ENCODE peak calls at places on chromosome 20, in five cellular contexts. Z is AG08395, X is esophagus squamous epithelium, D is hippocampal formation, Q is GM04503. W is an unnamed sample.
A peak's percentile ranks its signal among the peaks of the same experiment; 100 is the strongest.

GRCh38 chr20:63751471-63752271 is 12.1 kb downstream of the SLC2A4RG start:
- DNase-seq in D (no peak), X (no peak), Q (no peak), Z (no peak), W (no peak)

GRCh38 chr20:10427060-10427692 is 6.8 kb downstream of the MKKS start:
- DNase-seq in Q (no peak), Z (peak; percentile 61), X (no peak), D (peak; percentile 10), W (no peak)

GRCh38 chr20:37396520-37397075 is 50.7 kb downstream of the SRC start:
- DNase-seq in X (no peak), D (no peak), Z (no peak), Q (no peak), W (no peak)

GRCh38 chr20:32534661-32535240 is 50.4 kb downstream of the NOL4L start:
- DNase-seq in X (no peak), Q (no peak), D (no peak), Z (no peak), W (no peak)

GRCh38 chr20:8432435-8433148 is 300.5 kb downstream of the PLCB1 start:
- DNase-seq in X (no peak), D (no peak), Q (no peak), Z (no peak), W (no peak)

GRCh38 chr20:7459123-7459522 is 481.1 kb downstream of the HAO1 start:
- DNase-seq in Q (no peak), Z (peak; percentile 4), X (no peak), D (no peak), W (no peak)

GRCh38 chr20:32285621-32286334 is 8.3 kb downstream of the KIF3B start:
- DNase-seq in X (no peak), Z (peak; percentile 20), Q (peak; percentile 27), D (no peak), W (peak; percentile 26)

GRCh38 chr20:51062065-51062464 is 39.2 kb upstream of the KCNG1 start:
- DNase-seq in X (no peak), Z (no peak), D (no peak), Q (no peak), W (no peak)

GRCh38 chr20:58528412-58528811 is 13.2 kb upstream of the APCDD1L start:
- DNase-seq in Z (no peak), D (no peak), X (no peak), Q (no peak), W (no peak)

GRCh38 chr20:53927990-53928389 is 142.4 kb downstream of the BCAS1 start:
- DNase-seq in Z (no peak), Q (no peak), X (no peak), D (no peak), W (no peak)

GRCh38 chr20:4130404-4131189 is 115.2 kb upstream of the RNF24 start:
- DNase-seq in Q (no peak), Z (peak; percentile 66), D (no peak), X (no peak), W (no peak)

GRCh38 chr20:24837721-24838456 is 111.2 kb upstream of the CST7 start:
- DNase-seq in X (no peak), D (no peak), Z (no peak), Q (no peak), W (no peak)

GRCh38 chr20:62143118-62143975 is at the start of the genes PSMA7 and SS18L1:
- DNase-seq in D (peak; percentile 80), X (no peak), Z (peak; percentile 92), Q (no peak), W (no peak)

GRCh38 chr20:25341716-25342680 is 48.6 kb downstream of the ABHD12 start:
- DNase-seq in D (no peak), Z (peak; percentile 27), Q (peak; percentile 35), X (no peak), W (peak; percentile 27)

GRCh38 chr20:50207026-50207425 is 16.4 kb downstream of the CEBPB start:
- DNase-seq in Q (no peak), X (no peak), D (no peak), Z (no peak), W (no peak)

GRCh38 chr20:57659789-57660509 is 39.7 kb upstream of the ZBP1 start:
- DNase-seq in X (no peak), D (no peak), Q (no peak), Z (no peak), W (no peak)

GRCh38 chr20:44384423-44385027 is 29.0 kb downstream of the HNF4A start:
- DNase-seq in Q (no peak), X (no peak), Z (peak; percentile 57), D (peak; percentile 43), W (no peak)

GRCh38 chr20:57881466-57882405 is 171.9 kb upstream of the PMEPA1 start:
- DNase-seq in D (no peak), Q (no peak), Z (peak; percentile 30), X (no peak), W (no peak)

GRCh38 chr20:21559305-21559704 is 45.4 kb upstream of the NKX2-2 start:
- DNase-seq in X (no peak), D (no peak), Q (no peak), Z (no peak), W (no peak)

GRCh38 chr20:63639093-63639860 is 12.4 kb upstream of the GMEB2 start:
- DNase-seq in X (no peak), Z (no peak), D (no peak), Q (no peak), W (no peak)

GRCh38 chr20:37907677-37908397 is 4.9 kb downstream of the VSTM2L start:
- DNase-seq in Z (peak; percentile 86), D (no peak), Q (peak; percentile 45), X (no peak), W (peak; percentile 38)

GRCh38 chr20:57584768-57585461 is 24.0 kb downstream of the PCK1 start:
- DNase-seq in Z (no peak), Q (no peak), D (no peak), X (no peak), W (no peak)

GRCh38 chr20:38256021-38256420 is 4.5 kb downstream of the KIAA1755 start:
- DNase-seq in D (no peak), Z (no peak), Q (no peak), X (no peak), W (no peak)

GRCh38 chr20:1094706-1095220 is 23.6 kb upstream of the PSMF1 start:
- DNase-seq in Q (peak; percentile 67), D (no peak), Z (peak; percentile 56), X (no peak), W (no peak)

GRCh38 chr20:33719277-33719988 is 677 bp downstream of the PXMP4 start:
- DNase-seq in X (no peak), Z (no peak), D (no peak), Q (no peak), W (no peak)

GRCh38 chr20:4688342-4688741 is 33.4 kb upstream of the PRND start:
- DNase-seq in Z (no peak), X (no peak), D (no peak), Q (no peak), W (no peak)

GRCh38 chr20:24686156-24686555 is 216.7 kb downstream of the SYNDIG1 start:
- DNase-seq in D (no peak), Z (no peak), Q (no peak), X (no peak), W (no peak)